ENCODE peak calls at places on chromosomes 2 and 18, in six cellular contexts. A is fibroblast of lung, D is neural progenitor cell, T is hepatocyte, J is H9, U is mammary epithelial cell. F is an unnamed sample. For H3K9me3, H3K4me1 and H4K20me1, the result is how much of the 10 kb centered on the place peaks cover.

GRCh38 chr2:226329180-226329579 is 470.4 kb downstream of the IRS1 start:
- DNase-seq in A (no peak), D (no peak), T (no peak), J (no peak), U (no peak), F (no peak)

GRCh38 chr2:74137651-74138050 is 10.1 kb downstream of the BOLA3 start:
- DNase-seq in A (no peak), D (no peak), T (no peak), J (no peak), U (no peak), F (no peak)

GRCh38 chr2:184596819-184597411 is 1.4 kb upstream of the ZNF804A start:
- DNase-seq in A (peak), D (peak), T (no peak), J (no peak), U (no peak), F (peak)

GRCh38 chr2:206721216-206721920 is 3.2 kb upstream of the DYTN start:
- DNase-seq in A (no peak), D (no peak), T (no peak), J (no peak), U (peak), F (no peak)

GRCh38 chr2:173523497-173523896 is 168.8 kb downstream of the CDCA7 start:
- DNase-seq in A (no peak), D (no peak), T (no peak), J (no peak), U (no peak), F (no peak)

GRCh38 chr2:61218817-61219170 is 56.8 kb downstream of the C2orf74 start:
- DNase-seq in A (no peak), D (no peak), T (peak), J (no peak), U (no peak), F (no peak)

GRCh38 chr2:240056678-240057077 is 3.4 kb upstream of the OR6B3 start:
- DNase-seq in A (no peak), D (no peak), T (no peak), J (no peak), U (no peak), F (no peak)

GRCh38 chr18:22606563-22607283 is 189.0 kb upstream of the CTAGE1 start:
- DNase-seq in A (peak), D (peak), T (peak), J (no peak), U (no peak), F (no peak)

GRCh38 chr2:181684454-181685149 is 4.3 kb upstream of the NEUROD1 start:
- DNase-seq in A (no peak), D (no peak), T (no peak), J (no peak), U (no peak), F (no peak)

GRCh38 chr2:32258242-32258641 is 6.4 kb downstream of the NLRC4 start:
- DNase-seq in A (no peak), D (no peak), T (no peak), J (no peak), U (no peak), F (no peak)

GRCh38 chr2:72696559-72696958 is 129.3 kb downstream of the EXOC6B start:
- DNase-seq in A (no peak), D (no peak), T (no peak), J (no peak), U (no peak), F (no peak)

GRCh38 chr2:235382091-235383000 is 111.5 kb upstream of the AGAP1 start:
- DNase-seq in A (no peak), D (no peak), T (no peak), J (no peak), U (no peak), F (no peak)

GRCh38 chr2:157839162-157839801 is 36.8 kb downstream of the ACVR1 start:
- DNase-seq in A (peak), D (peak), T (peak), J (peak), U (no peak), F (no peak)

GRCh38 chr2:106147159-106147558 is 46.9 kb downstream of the UXS1 start:
- DNase-seq in A (peak), D (no peak), T (no peak), J (no peak), U (peak), F (no peak)

GRCh38 chr2:240645346-240646060 is 20.2 kb downstream of the GPR35 start:
- DNase-seq in A (no peak), D (no peak), T (no peak), J (peak), U (no peak), F (no peak)

GRCh38 chr18:78678318-78678695 is 301.3 kb upstream of the SALL3 start:
- DNase-seq in A (no peak), D (no peak), T (no peak), J (no peak), U (no peak), F (no peak)

GRCh38 chr2:20213651-20214565 is 11.0 kb downstream of the SDC1 start:
- DNase-seq in A (no peak), D (no peak), T (peak), J (no peak), U (peak), F (no peak)

GRCh38 chr18:52694804-52695203 is 354.8 kb downstream of the DCC start:
- DNase-seq in A (peak), D (peak), T (peak), J (no peak), U (no peak), F (peak)

GRCh38 chr18:9712606-9713005 is 4.5 kb downstream of the RAB31 start:
- DNase-seq in A (no peak), D (no peak), T (no peak), J (no peak), U (no peak), F (no peak)

GRCh38 chr2:134634054-134634630 is 84.7 kb downstream of the TMEM163 start:
- DNase-seq in A (no peak), D (peak), T (no peak), J (no peak), U (no peak), F (no peak)

GRCh38 chr18:8400193-8400752 is 209.0 kb upstream of the RAB12 start:
- DNase-seq in A (no peak), D (no peak), T (no peak), J (no peak), U (no peak), F (no peak)

GRCh38 chr2:3729786-3730185 is 26.4 kb downstream of the DCDC2C start:
- DNase-seq in A (no peak), D (no peak), T (no peak), J (no peak), U (no peak), F (no peak)

GRCh38 chr18:51857989-51858388 is 482.0 kb upstream of the DCC start:
- DNase-seq in A (no peak), D (no peak), T (no peak), J (no peak), U (no peak), F (no peak)

GRCh38 chr2:226772389-226773179 is 27.0 kb downstream of the IRS1 start:
- DNase-seq in A (peak), D (no peak), T (no peak), J (no peak), U (no peak), F (peak)

GRCh38 chr2:119517433-119517832 is 6.8 kb downstream of the SCTR start:
- DNase-seq in A (peak), D (peak), T (peak), J (peak), U (peak), F (peak)

GRCh38 chr2:207133862-207134519 is 31.8 kb downstream of the KLF7 start:
- DNase-seq in A (peak), D (peak), T (peak), J (no peak), U (no peak), F (no peak)

GRCh38 chr2:64943387-64944150 is 45.6 kb upstream of the SLC1A4 start:
- DNase-seq in A (peak), D (no peak), T (peak), J (no peak), U (peak), F (no peak)

DNA sequence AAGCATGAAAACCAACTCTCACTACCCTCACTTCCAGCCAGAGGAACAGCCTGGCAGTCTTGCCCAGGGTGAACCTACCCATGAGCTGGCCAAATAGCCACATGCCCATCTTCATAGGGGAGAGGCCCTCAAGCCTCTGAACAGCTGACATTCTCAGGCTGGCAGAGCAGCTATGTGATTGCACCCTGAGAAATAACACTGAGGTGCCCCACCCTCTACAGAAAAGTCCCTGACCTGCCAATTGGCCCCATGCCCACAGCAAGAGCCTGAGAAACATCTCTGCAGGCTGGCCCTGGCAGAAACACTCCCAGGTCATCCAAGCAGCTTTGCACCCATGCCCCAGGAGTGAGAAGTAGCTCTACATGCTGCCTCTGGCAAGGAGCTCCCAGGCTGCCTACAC is 127.4 kb upstream of the OTX1 start:
- DNase-seq in A (no peak), D (no peak), T (no peak), J (no peak), U (no peak), F (no peak)
- H3K9me3 ChIP-seq in A (under half), D (under half), T (under half), J (under half), U (under half), F (under half)

GRCh38 chr2:230793573-230794359 is 71.0 kb upstream of the ITM2C start:
- DNase-seq in A (peak), D (no peak), T (peak), J (no peak), U (peak), F (no peak)
- H3K4me1 ChIP-seq in A (under half), D (under half), T (under half), J (under half), U (half or more), F (under half)

GRCh38 chr2:179195146-179195545 is 69.5 kb downstream of the SESTD1 start:
- DNase-seq in A (no peak), D (no peak), T (no peak), J (no peak), U (no peak), F (no peak)
- H4K20me1 ChIP-seq in A (under half), D (under half), T (under half), J (under half), U (under half), F (under half)

DNA sequence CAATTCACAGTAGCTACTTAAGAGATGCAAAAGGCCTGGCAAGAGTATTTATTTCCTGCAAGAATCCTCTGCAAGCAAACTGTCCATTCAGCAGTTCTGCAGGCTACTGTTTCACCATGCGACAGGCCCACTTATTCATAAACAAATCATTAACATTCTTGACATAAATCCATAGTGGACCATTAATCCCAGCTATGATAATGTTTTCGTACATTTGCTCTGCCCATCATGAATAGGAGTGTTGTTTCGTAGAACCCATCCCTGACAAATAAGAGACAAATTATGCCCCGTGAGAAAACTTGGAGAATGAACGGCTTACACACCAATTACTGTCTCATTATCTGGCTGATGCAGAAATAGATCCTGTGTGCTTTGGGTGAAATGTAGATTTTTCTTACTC is 65.4 kb downstream of the PID1 start:
- DNase-seq in A (no peak), D (no peak), T (no peak), J (no peak), U (no peak), F (no peak)
- H3K9me3 ChIP-seq in A (under half), D (under half), T (under half), J (under half), U (under half), F (under half)

DNA sequence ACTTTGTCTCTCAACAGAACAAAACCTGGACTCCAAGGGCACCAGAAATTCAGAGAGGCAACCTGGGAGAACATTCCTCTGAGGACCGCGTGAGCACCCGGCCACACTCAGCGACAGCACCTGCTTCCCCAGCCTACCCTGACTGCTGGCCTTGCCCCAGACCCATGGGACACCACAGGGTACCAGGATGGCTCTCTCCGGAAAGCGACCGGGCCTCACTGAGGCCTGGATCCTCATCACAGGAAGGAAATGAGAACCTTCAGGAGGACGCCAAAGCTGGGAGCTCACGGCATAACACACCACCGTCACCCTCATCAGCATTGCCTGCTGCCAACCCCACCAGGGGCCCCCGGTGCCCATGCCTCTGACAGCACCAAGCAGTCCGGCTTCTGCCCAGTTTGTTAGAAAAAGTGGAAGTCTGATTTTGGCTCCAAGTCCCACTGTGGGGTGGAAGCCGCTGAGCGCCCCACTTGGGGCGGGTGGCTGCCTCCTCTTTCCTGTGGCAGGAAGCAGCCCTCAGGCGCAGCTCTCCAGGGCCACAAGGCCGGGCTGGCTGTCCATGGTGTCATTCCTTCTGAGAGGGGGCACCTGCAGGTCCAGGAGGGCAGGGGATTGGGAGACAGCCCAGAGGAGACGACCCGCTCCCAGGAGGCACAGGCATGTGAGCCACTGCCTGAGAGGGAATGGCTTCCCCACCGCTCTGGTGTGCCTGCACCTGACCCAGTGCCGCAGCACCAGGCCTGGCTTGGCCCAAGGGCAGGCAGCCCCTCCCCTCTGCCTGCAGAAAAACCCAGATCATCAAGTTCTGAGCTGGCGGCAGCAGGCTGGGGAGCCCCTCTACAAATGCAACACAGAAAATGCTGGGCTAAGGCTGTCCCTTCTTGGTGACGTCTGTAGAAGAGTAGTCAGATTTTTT is 38.6 kb downstream of the HS6ST1 start:
- DNase-seq in A (no peak), D (no peak), T (no peak), J (peak), U (no peak), F (no peak)
- H3K4me1 ChIP-seq in A (under half), D (under half), T (under half), J (under half), U (under half), F (under half)

GRCh38 chr2:86143926-86144685 is 38.1 kb downstream of the PTCD3 start:
- DNase-seq in A (no peak), D (no peak), T (no peak), J (no peak), U (no peak), F (no peak)
- H4K20me1 ChIP-seq in A (under half), D (under half), T (under half), J (under half), U (under half), F (under half)

GRCh38 chr2:115574667-115575066 is 1132.2 kb downstream of the DPP10 start:
- DNase-seq in A (no peak), D (no peak), T (peak), J (no peak), U (no peak), F (no peak)
- H3K9me3 ChIP-seq in A (under half), D (under half), T (under half), J (under half), U (under half), F (under half)

GRCh38 chr2:96503637-96504243 is 1.4 kb downstream of the NEURL3 start:
- DNase-seq in A (no peak), D (no peak), T (no peak), J (no peak), U (no peak), F (no peak)

GRCh38 chr2:96502891-96503636 is 2.1 kb downstream of the NEURL3 start:
- DNase-seq in A (no peak), D (no peak), T (no peak), J (no peak), U (no peak), F (no peak)

GRCh38 chr2:96506907-96507240 is 1.7 kb upstream of the NEURL3 start:
- DNase-seq in A (no peak), D (no peak), T (no peak), J (no peak), U (no peak), F (no peak)

GRCh38 chr2:96506016-96506906 is 1.1 kb upstream of the NEURL3 start:
- DNase-seq in A (no peak), D (no peak), T (no peak), J (no peak), U (no peak), F (no peak)

GRCh38 chr2:96505231-96505889 is at the start of gene NEURL3:
- DNase-seq in A (peak), D (no peak), T (peak), J (no peak), U (peak), F (no peak)
- H3K4me1 ChIP-seq in A (under half), D (under half), T (under half), J (under half), U (under half), F (under half)

GRCh38 chr2:176284451-176285049 is 15.3 kb downstream of the MTX2 start:
- DNase-seq in A (peak), D (no peak), T (no peak), J (no peak), U (no peak), F (no peak)
- H4K20me1 ChIP-seq in A (under half), D (under half), T (under half), J (under half), U (under half), F (under half)

DNA sequence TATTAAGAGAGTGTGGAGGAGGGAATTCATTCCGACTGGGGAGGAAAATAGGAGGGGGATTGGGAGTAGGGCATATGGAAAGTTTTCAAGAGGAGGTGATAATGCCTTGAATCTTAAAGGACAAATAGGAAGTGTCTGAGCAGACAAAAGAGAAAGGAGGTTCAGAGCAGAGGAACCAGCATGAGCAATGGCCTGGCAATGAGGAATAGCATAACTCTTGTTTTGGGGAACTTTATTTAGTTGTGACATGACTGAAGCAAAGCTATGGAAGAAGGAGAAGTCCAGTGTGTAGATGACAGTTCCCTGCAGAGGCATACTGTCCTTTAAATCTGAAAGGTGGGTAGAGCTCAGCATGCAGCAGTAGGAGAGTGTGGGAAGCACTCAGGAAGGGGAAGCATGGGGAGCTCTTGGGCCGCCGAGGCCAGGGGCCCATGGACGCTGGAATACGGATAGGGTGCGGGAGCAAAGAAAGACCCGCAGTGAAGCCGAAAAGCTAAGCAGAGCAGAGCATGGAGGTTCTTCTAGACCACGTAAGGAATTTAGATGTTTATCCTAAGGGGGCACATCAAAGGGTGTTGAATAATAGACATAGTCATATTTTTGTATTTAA is 173.8 kb downstream of the SEPTIN10 start:
- DNase-seq in A (no peak), D (no peak), T (no peak), J (no peak), U (no peak), F (no peak)
- H3K9me3 ChIP-seq in A (under half), D (under half), T (under half), J (under half), U (under half), F (under half)

F was measured in Karpas-422.